ENCODE peak calls at places on chromosomes 3 and 15, in six cellular contexts. One of them, this sample, is unnamed.

GRCh38 chr15:39497759-39498565 is 82.9 kb upstream of the THBS1 start:
- DNase-seq in nephron progenitor cell: no peak
- DNase-seq in A549: no peak
- DNase-seq in body of pancreas: no peak
- DNase-seq in IMR-90: no peak
- DNase-seq in left ventricle myocardium inferior: no peak
- DNase-seq in this sample: no peak

GRCh38 chr3:35486295-35486694 is 153.0 kb upstream of the ARPP21 start:
- DNase-seq in nephron progenitor cell: no peak
- DNase-seq in A549: no peak
- DNase-seq in body of pancreas: no peak
- DNase-seq in IMR-90: no peak
- DNase-seq in left ventricle myocardium inferior: no peak
- DNase-seq in this sample: no peak

GRCh38 chr3:147368151-147368550 is 38.2 kb downstream of the ZIC4 start:
- DNase-seq in nephron progenitor cell: no peak
- DNase-seq in A549: no peak
- DNase-seq in body of pancreas: no peak
- DNase-seq in IMR-90: no peak
- DNase-seq in left ventricle myocardium inferior: no peak
- DNase-seq in this sample: no peak

GRCh38 chr3:55675478-55675877 is 188.4 kb upstream of the WNT5A start:
- DNase-seq in nephron progenitor cell: no peak
- DNase-seq in A549: no peak
- DNase-seq in body of pancreas: no peak
- DNase-seq in IMR-90: no peak
- DNase-seq in left ventricle myocardium inferior: no peak
- DNase-seq in this sample: no peak

GRCh38 chr3:172086071-172086470 is 46.7 kb downstream of the FNDC3B start:
- DNase-seq in nephron progenitor cell: no peak
- DNase-seq in A549: no peak
- DNase-seq in body of pancreas: no peak
- DNase-seq in IMR-90: no peak
- DNase-seq in left ventricle myocardium inferior: no peak
- DNase-seq in this sample: no peak

GRCh38 chr15:92992712-92993111 is 92.6 kb downstream of the CHD2 start:
- DNase-seq in nephron progenitor cell: no peak
- DNase-seq in A549: no peak
- DNase-seq in body of pancreas: no peak
- DNase-seq in IMR-90: no peak
- DNase-seq in left ventricle myocardium inferior: no peak
- DNase-seq in this sample: no peak

GRCh38 chr3:147521646-147522045 is 112.5 kb downstream of the ZIC1 start:
- DNase-seq in nephron progenitor cell: no peak
- DNase-seq in A549: no peak
- DNase-seq in body of pancreas: no peak
- DNase-seq in IMR-90: peak; percentile 37
- DNase-seq in left ventricle myocardium inferior: no peak
- DNase-seq in this sample: no peak

GRCh38 chr3:41836360-41837134 is 125.4 kb downstream of the ULK4 start:
- DNase-seq in nephron progenitor cell: no peak
- DNase-seq in A549: no peak
- DNase-seq in body of pancreas: no peak
- DNase-seq in IMR-90: peak; percentile 26
- DNase-seq in left ventricle myocardium inferior: no peak
- DNase-seq in this sample: no peak

GRCh38 chr3:150216041-150216811 is 191.9 kb upstream of the TSC22D2 start:
- DNase-seq in nephron progenitor cell: no peak
- DNase-seq in A549: no peak
- DNase-seq in body of pancreas: no peak
- DNase-seq in IMR-90: peak; percentile 61
- DNase-seq in left ventricle myocardium inferior: peak; percentile 59
- DNase-seq in this sample: no peak

GRCh38 chr3:127454051-127454450 is 136.5 kb downstream of the TPRA1 start:
- DNase-seq in nephron progenitor cell: no peak
- DNase-seq in A549: no peak
- DNase-seq in body of pancreas: peak; percentile 3
- DNase-seq in IMR-90: no peak
- DNase-seq in left ventricle myocardium inferior: no peak
- DNase-seq in this sample: peak; percentile 40

GRCh38 chr3:55818485-55818884 is 331.4 kb upstream of the WNT5A start:
- DNase-seq in nephron progenitor cell: no peak
- DNase-seq in A549: no peak
- DNase-seq in body of pancreas: no peak
- DNase-seq in IMR-90: peak; percentile 5
- DNase-seq in left ventricle myocardium inferior: no peak
- DNase-seq in this sample: no peak

GRCh38 chr3:67083277-67083676 is 85.2 kb downstream of the KBTBD8 start:
- DNase-seq in nephron progenitor cell: no peak
- DNase-seq in A549: no peak
- DNase-seq in body of pancreas: no peak
- DNase-seq in IMR-90: peak; percentile 62
- DNase-seq in left ventricle myocardium inferior: no peak
- DNase-seq in this sample: no peak

GRCh38 chr3:17151598-17152373 is 267.0 kb downstream of the PLCL2 start:
- DNase-seq in nephron progenitor cell: no peak
- DNase-seq in A549: no peak
- DNase-seq in body of pancreas: no peak
- DNase-seq in IMR-90: no peak
- DNase-seq in left ventricle myocardium inferior: no peak
- DNase-seq in this sample: no peak

GRCh38 chr3:133547432-133548041 is 25.9 kb upstream of the CDV3 start:
- DNase-seq in nephron progenitor cell: no peak
- DNase-seq in A549: peak; percentile 53
- DNase-seq in body of pancreas: peak; percentile 85
- DNase-seq in IMR-90: peak; percentile 74
- DNase-seq in left ventricle myocardium inferior: peak; percentile 16
- DNase-seq in this sample: no peak

GRCh38 chr3:27675287-27675686 is 46.8 kb downstream of the EOMES start:
- DNase-seq in nephron progenitor cell: no peak
- DNase-seq in A549: no peak
- DNase-seq in body of pancreas: no peak
- DNase-seq in IMR-90: peak; percentile 47
- DNase-seq in left ventricle myocardium inferior: no peak
- DNase-seq in this sample: no peak

GRCh38 chr3:149934524-149934923 is 36.2 kb downstream of the PFN2 start:
- DNase-seq in nephron progenitor cell: no peak
- DNase-seq in A549: no peak
- DNase-seq in body of pancreas: no peak
- DNase-seq in IMR-90: peak; percentile 85
- DNase-seq in left ventricle myocardium inferior: peak; percentile 33
- DNase-seq in this sample: no peak

GRCh38 chr3:25113891-25114290 is 314.2 kb upstream of the RARB start:
- DNase-seq in nephron progenitor cell: no peak
- DNase-seq in A549: no peak
- DNase-seq in body of pancreas: no peak
- DNase-seq in IMR-90: no peak
- DNase-seq in left ventricle myocardium inferior: no peak
- DNase-seq in this sample: no peak

GRCh38 chr3:135083756-135084155 is 288.7 kb downstream of the EPHB1 start:
- DNase-seq in nephron progenitor cell: no peak
- DNase-seq in A549: no peak
- DNase-seq in body of pancreas: no peak
- DNase-seq in IMR-90: no peak
- DNase-seq in left ventricle myocardium inferior: no peak
- DNase-seq in this sample: no peak

GRCh38 chr3:45546636-45547201 is 47.8 kb upstream of the LIMD1 start:
- DNase-seq in nephron progenitor cell: peak; percentile 32
- DNase-seq in A549: peak; percentile 33
- DNase-seq in body of pancreas: no peak
- DNase-seq in IMR-90: no peak
- DNase-seq in left ventricle myocardium inferior: no peak
- DNase-seq in this sample: no peak
- TF ChIP-seq CTCF in nephron progenitor cell: peak; percentile 23
- TF ChIP-seq CTCF in A549: peak; percentile 50
- TF ChIP-seq CTCF in body of pancreas: peak; percentile 25
- TF ChIP-seq CTCF in IMR-90: peak; percentile 33
- TF ChIP-seq CTCF in left ventricle myocardium inferior: peak; percentile 45
- TF ChIP-seq CTCF in this sample: peak; percentile 39

GRCh38 chr3:157160652-157161480 is 919 bp upstream of the CCNL1 start:
- DNase-seq in nephron progenitor cell: no peak
- DNase-seq in A549: peak; percentile 87
- DNase-seq in body of pancreas: peak; percentile 88
- DNase-seq in IMR-90: peak; percentile 94
- DNase-seq in left ventricle myocardium inferior: peak; percentile 88
- DNase-seq in this sample: peak; percentile 95

GRCh38 chr3:157156844-157157635 is 2.9 kb downstream of the CCNL1 start:
- DNase-seq in nephron progenitor cell: no peak
- DNase-seq in A549: peak; percentile 33
- DNase-seq in body of pancreas: no peak
- DNase-seq in IMR-90: peak; percentile 33
- DNase-seq in left ventricle myocardium inferior: no peak
- DNase-seq in this sample: no peak

GRCh38 chr3:157159762-157160651 is at the start of gene CCNL1:
- DNase-seq in nephron progenitor cell: peak; percentile 91
- DNase-seq in A549: peak; percentile 99
- DNase-seq in body of pancreas: peak; percentile 97
- DNase-seq in IMR-90: peak; percentile 98
- DNase-seq in left ventricle myocardium inferior: peak; percentile 98
- DNase-seq in this sample: peak; percentile 96

GRCh38 chr3:157157836-157158235 is 2.1 kb downstream of the CCNL1 start:
- DNase-seq in nephron progenitor cell: no peak
- DNase-seq in A549: no peak
- DNase-seq in body of pancreas: no peak
- DNase-seq in IMR-90: no peak
- DNase-seq in left ventricle myocardium inferior: no peak
- DNase-seq in this sample: no peak

GRCh38 chr3:157159037-157159761 is 748 bp downstream of the CCNL1 start:
- DNase-seq in nephron progenitor cell: peak; percentile 81
- DNase-seq in A549: peak; percentile 67
- DNase-seq in body of pancreas: peak; percentile 77
- DNase-seq in IMR-90: peak; percentile 37
- DNase-seq in left ventricle myocardium inferior: peak; percentile 65
- DNase-seq in this sample: peak; percentile 73
- TF ChIP-seq CTCF in nephron progenitor cell: no peak
- TF ChIP-seq CTCF in A549: no peak
- TF ChIP-seq CTCF in body of pancreas: peak; percentile 26
- TF ChIP-seq CTCF in IMR-90: no peak
- TF ChIP-seq CTCF in left ventricle myocardium inferior: peak; percentile 1
- TF ChIP-seq CTCF in this sample: no peak

GRCh38 chr3:44712455-44713075 is at the start of gene ZNF502:
- DNase-seq in nephron progenitor cell: peak; percentile 4
- DNase-seq in A549: peak; percentile 89
- DNase-seq in body of pancreas: peak; percentile 85
- DNase-seq in IMR-90: peak; percentile 84
- DNase-seq in left ventricle myocardium inferior: peak; percentile 88
- DNase-seq in this sample: peak; percentile 53
- TF ChIP-seq CTCF in nephron progenitor cell: no peak
- TF ChIP-seq CTCF in A549: no peak
- TF ChIP-seq CTCF in body of pancreas: peak; percentile 48
- TF ChIP-seq CTCF in IMR-90: peak; percentile 7
- TF ChIP-seq CTCF in left ventricle myocardium inferior: peak; percentile 61
- TF ChIP-seq CTCF in this sample: peak; percentile 13

GRCh38 chr15:76332796-76333195 is 3.8 kb upstream of the ISL2 start:
- DNase-seq in nephron progenitor cell: no peak
- DNase-seq in A549: no peak
- DNase-seq in body of pancreas: no peak
- DNase-seq in IMR-90: no peak
- DNase-seq in left ventricle myocardium inferior: no peak
- DNase-seq in this sample: no peak

GRCh38 chr15:76334438-76335004 is 2.1 kb upstream of the ISL2 start:
- DNase-seq in nephron progenitor cell: no peak
- DNase-seq in A549: no peak
- DNase-seq in body of pancreas: no peak
- DNase-seq in IMR-90: no peak
- DNase-seq in left ventricle myocardium inferior: no peak
- DNase-seq in this sample: no peak

GRCh38 chr15:76333309-76333708 is 3.3 kb upstream of the ISL2 start:
- DNase-seq in nephron progenitor cell: no peak
- DNase-seq in A549: no peak
- DNase-seq in body of pancreas: no peak
- DNase-seq in IMR-90: no peak
- DNase-seq in left ventricle myocardium inferior: no peak
- DNase-seq in this sample: no peak

GRCh38 chr15:76335129-76335850 is 1.3 kb upstream of the ISL2 start:
- DNase-seq in nephron progenitor cell: peak; percentile 40
- DNase-seq in A549: no peak
- DNase-seq in body of pancreas: no peak
- DNase-seq in IMR-90: no peak
- DNase-seq in left ventricle myocardium inferior: no peak
- DNase-seq in this sample: no peak

GRCh38 chr15:76333720-76334437 is 2.7 kb upstream of the ISL2 start:
- DNase-seq in nephron progenitor cell: peak; percentile 30
- DNase-seq in A549: peak; percentile 75
- DNase-seq in body of pancreas: no peak
- DNase-seq in IMR-90: no peak
- DNase-seq in left ventricle myocardium inferior: no peak
- DNase-seq in this sample: no peak
- TF ChIP-seq CTCF in nephron progenitor cell: peak; percentile 17
- TF ChIP-seq CTCF in A549: peak; percentile 70
- TF ChIP-seq CTCF in body of pancreas: no peak
- TF ChIP-seq CTCF in IMR-90: peak; percentile 31
- TF ChIP-seq CTCF in left ventricle myocardium inferior: no peak
- TF ChIP-seq CTCF in this sample: peak; percentile 21

This sample was measured in CD14-positive monocyte.